ENCODE peak calls at places on chromosomes 6 and 20, in four cellular contexts. U is Caco-2, J is colonic mucosa, L is astrocyte. K is an unnamed sample.

GRCh38 chr20:38184098-38184497 is 19.0 kb upstream of the TGM2 start:
- DNase-seq in U (peak; percentile 69), J (no peak), L (peak; percentile 68), K (peak; percentile 76)

GRCh38 chr6:158817298-158818007 is 1.7 kb downstream of the EZR start:
- DNase-seq in U (peak; percentile 41), J (peak; percentile 68), L (peak; percentile 42), K (no peak)

GRCh38 chr20:17626217-17627007 is 55.6 kb downstream of the RRBP1 start:
- DNase-seq in U (no peak), J (no peak), L (no peak), K (no peak)

GRCh38 chr6:169162968-169163903 is 90.4 kb downstream of the THBS2 start:
- DNase-seq in U (no peak), J (no peak), L (peak; percentile 99), K (peak; percentile 55)

GRCh38 chr6:47097092-47097945 is 55.2 kb upstream of the ADGRF1 start:
- DNase-seq in U (peak; percentile 78), J (peak; percentile 86), L (peak; percentile 57), K (peak; percentile 86)

GRCh38 chr20:2122921-2123320 is 21.3 kb downstream of the STK35 start:
- DNase-seq in U (no peak), J (no peak), L (peak; percentile 85), K (no peak)

GRCh38 chr6:118869350-118869749 is 24.6 kb upstream of the ASF1A start:
- DNase-seq in U (no peak), J (no peak), L (peak; percentile 74), K (peak; percentile 71)

GRCh38 chr20:8432435-8433148 is 300.5 kb downstream of the PLCB1 start:
- DNase-seq in U (no peak), J (no peak), L (no peak), K (no peak)

GRCh38 chr20:63697357-63697867 is 960 bp downstream of the TNFRSF6B start:
- DNase-seq in U (peak; percentile 38), J (no peak), L (no peak), K (no peak)

GRCh38 chr6:118860363-118860762 is 33.6 kb upstream of the ASF1A start:
- DNase-seq in U (no peak), J (no peak), L (no peak), K (no peak)

GRCh38 chr20:63622096-63622495 is 4.8 kb downstream of the GMEB2 start:
- DNase-seq in U (no peak), J (no peak), L (no peak), K (no peak)

GRCh38 chr20:1383621-1384404 is 9.0 kb downstream of the FKBP1A start:
- DNase-seq in U (no peak), J (no peak), L (no peak), K (no peak)

GRCh38 chr6:13228264-13229204 is 99.8 kb downstream of the TBC1D7 start:
- DNase-seq in U (no peak), J (no peak), L (no peak), K (no peak)

GRCh38 chr6:36755435-36756348 is 58.1 kb downstream of the RAB44 start:
- DNase-seq in U (no peak), J (peak; percentile 54), L (peak; percentile 17), K (peak; percentile 86)

GRCh38 chr6:158807515-158808441 is 11.4 kb downstream of the EZR start:
- DNase-seq in U (no peak), J (no peak), L (no peak), K (no peak)

GRCh38 chr6:14732845-14733757 is 512.8 kb upstream of the JARID2 start:
- DNase-seq in U (no peak), J (no peak), L (peak; percentile 90), K (peak; percentile 98)

GRCh38 chr6:149233056-149233715 is 84.3 kb upstream of the TAB2 start:
- DNase-seq in U (peak; percentile 5), J (no peak), L (peak; percentile 99), K (peak; percentile 97)

GRCh38 chr6:121222656-121223055 is 111.6 kb downstream of the TBC1D32 start:
- DNase-seq in U (no peak), J (no peak), L (peak; percentile 55), K (peak; percentile 77)

GRCh38 chr6:144415835-144416237 is 130.7 kb downstream of the UTRN start:
- DNase-seq in U (no peak), J (no peak), L (peak; percentile 94), K (peak; percentile 97)

GRCh38 chr6:150887978-150888563 is 22.6 kb downstream of the MTHFD1L start:
- DNase-seq in U (no peak), J (no peak), L (no peak), K (no peak)

GRCh38 chr6:47146426-47147174 is 104.5 kb upstream of the ADGRF1 start:
- DNase-seq in U (no peak), J (no peak), L (no peak), K (peak; percentile 81)

GRCh38 chr20:46178891-46179290 is 60.8 kb downstream of the CD40 start:
- DNase-seq in U (no peak), J (no peak), L (no peak), K (no peak)

GRCh38 chr20:8021541-8022269 is 2.1 kb upstream of the TMX4 start:
- DNase-seq in U (no peak), J (no peak), L (no peak), K (no peak)

GRCh38 chr6:90493332-90493731 is 93.5 kb downstream of the MAP3K7 start:
- DNase-seq in U (no peak), J (no peak), L (peak; percentile 73), K (peak; percentile 64)

GRCh38 chr20:33373735-33374605 is 27.3 kb downstream of the CDK5RAP1 start:
- DNase-seq in U (peak; percentile 72), J (no peak), L (peak; percentile 59), K (peak; percentile 65)

GRCh38 chr6:150499882-150500312 is 99.8 kb upstream of the PLEKHG1 start:
- DNase-seq in U (no peak), J (no peak), L (no peak), K (no peak)

GRCh38 chr20:58906894-58907293 is 54.4 kb downstream of the GNAS start:
- DNase-seq in U (no peak), J (no peak), L (peak; percentile 70), K (peak; percentile 93)

GRCh38 chr6:126444874-126445273 is 105.0 kb downstream of the CENPW start:
- DNase-seq in U (no peak), J (no peak), L (peak; percentile 29), K (no peak)

GRCh38 chr6:113859349-113860164 is 2.4 kb downstream of the MARCKS start:
- DNase-seq in U (peak; percentile 57), J (peak; percentile 38), L (peak; percentile 41), K (no peak)

GRCh38 chr6:52990342-52990741 is 4.7 kb downstream of the GSTA4 start:
- DNase-seq in U (no peak), J (peak; percentile 33), L (peak; percentile 45), K (peak; percentile 76)

GRCh38 chr6:156438519-156438918 is 338.7 kb upstream of the ARID1B start:
- DNase-seq in U (no peak), J (no peak), L (peak; percentile 6), K (no peak)

GRCh38 chr20:24981750-24982149 is 10.8 kb downstream of the APMAP start:
- DNase-seq in U (no peak), J (peak; percentile 17), L (no peak), K (no peak)

GRCh38 chr6:35508027-35508426 is 4.7 kb downstream of the TULP1 start:
- DNase-seq in U (no peak), J (no peak), L (no peak), K (no peak)

GRCh38 chr6:22821664-22822320 is 252.4 kb downstream of the HDGFL1 start:
- DNase-seq in U (no peak), J (no peak), L (peak; percentile 51), K (no peak)

GRCh38 chr6:144797881-144798589 is 512.9 kb downstream of the UTRN start:
- DNase-seq in U (no peak), J (no peak), L (peak; percentile 77), K (peak; percentile 80)

GRCh38 chr6:164928041-164928321 is 381.4 kb downstream of the C6orf118 start:
- DNase-seq in U (no peak), J (no peak), L (no peak), K (no peak)

GRCh38 chr6:135851442-135852271 is at the start of gene PDE7B:
- DNase-seq in U (peak; percentile 11), J (peak; percentile 74), L (peak; percentile 97), K (peak; percentile 87)
- H3K4me3 ChIP-seq in U (no peak within 1 kb of the TSS), J (peak within 1 kb of the TSS; percentile 17), L (peak within 1 kb of the TSS; percentile 66), K (no peak within 1 kb of the TSS)

DNA sequence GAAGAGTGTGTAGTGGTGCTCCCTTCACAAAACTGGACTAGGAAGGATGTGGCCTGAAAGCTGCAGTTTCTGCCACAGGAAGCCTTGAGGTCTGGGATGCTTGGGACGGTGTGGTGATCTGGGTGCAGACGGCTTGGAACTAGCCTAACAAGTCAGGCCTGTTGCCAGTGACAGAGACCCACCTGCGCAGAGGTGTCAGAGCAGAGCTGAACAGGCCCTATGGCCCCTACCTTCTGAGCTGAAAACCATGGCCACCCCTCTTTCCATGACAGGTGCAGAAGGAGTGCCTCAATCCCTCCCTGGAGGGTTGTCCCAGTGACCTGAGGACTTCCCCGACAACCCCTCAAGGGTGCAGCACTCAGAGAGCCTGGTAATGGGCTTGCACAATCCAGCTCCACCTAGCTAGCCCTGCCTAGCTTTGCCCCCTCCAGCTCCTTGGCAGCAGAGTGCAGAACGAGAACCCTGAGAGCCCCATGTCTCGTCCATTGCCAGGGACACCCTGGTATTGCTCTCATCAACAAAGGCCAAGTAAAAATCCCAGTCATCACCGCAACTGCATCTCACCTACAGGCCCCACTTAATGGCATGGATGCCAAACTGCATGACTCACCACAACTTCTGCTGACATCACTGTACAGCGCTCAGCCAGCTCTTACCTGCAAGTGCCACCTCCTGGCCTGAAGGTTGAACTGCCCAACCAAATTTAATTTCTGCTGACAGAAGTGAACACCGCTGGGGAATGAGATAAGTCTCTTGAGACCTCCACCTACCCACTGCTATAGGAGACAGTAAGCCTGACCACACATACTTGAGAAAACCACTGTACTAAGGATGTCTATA is 563.1 kb downstream of the TFAP2A start:
- DNase-seq in U (peak; percentile 36), J (no peak), L (peak; percentile 16), K (peak; percentile 77)
- TF ChIP-seq CTCF in U (no peak), J (no peak), L (peak; percentile 23), K (peak; percentile 38)

GRCh38 chr6:165936096-165936495 is 231.6 kb downstream of the TBXT start:
- DNase-seq in U (no peak), J (no peak), L (no peak), K (no peak)
- H3K36me3 ChIP-seq in U (no peaks in the 10 kb centered on the region), J (no peaks in the 10 kb centered on the region), L (no peaks in the 10 kb centered on the region), K (no peaks in the 10 kb centered on the region)

DNA sequence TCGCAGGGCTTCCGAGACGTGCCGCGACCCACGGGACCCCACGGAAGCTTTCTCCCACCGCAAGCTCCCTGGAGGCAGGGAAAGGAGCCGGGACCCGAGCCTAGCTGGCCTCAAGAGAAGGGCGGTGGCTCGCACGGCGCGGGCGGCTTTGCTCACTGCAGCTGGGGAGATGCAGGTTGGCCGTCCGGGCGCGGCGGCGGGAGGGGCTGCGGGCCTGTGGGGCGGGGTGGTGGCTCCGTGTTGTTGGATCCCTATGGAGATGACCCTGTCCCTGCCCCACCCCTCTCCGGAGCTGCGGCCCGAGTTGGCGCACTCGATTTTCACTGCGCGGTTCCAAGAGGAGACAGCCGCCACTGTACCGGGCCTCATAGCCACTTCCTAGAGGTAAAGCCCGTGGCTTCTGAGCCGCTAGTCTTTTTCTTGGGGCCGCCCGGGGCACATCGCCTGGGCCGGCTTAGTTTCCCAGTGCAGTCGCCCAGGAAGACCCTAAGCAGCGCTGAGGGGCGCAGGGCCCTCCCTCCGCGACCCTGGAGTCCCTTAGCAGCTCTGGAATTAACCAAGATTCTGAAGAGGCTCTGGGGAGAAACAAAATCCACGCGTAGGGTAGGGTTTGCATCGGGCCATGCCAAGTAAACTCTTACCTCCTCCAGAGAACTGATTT is at the start of gene ECT2L:
- DNase-seq in U (peak; percentile 57), J (peak; percentile 89), L (peak; percentile 47), K (peak; percentile 49)
- H3K4me3 ChIP-seq in U (peak within 1 kb of the TSS; percentile 16), J (peak within 1 kb of the TSS; percentile 31), L (peak within 1 kb of the TSS; percentile 45), K (peak within 1 kb of the TSS; percentile 26)